ENCODE peak calls at places on chromosome 22, in four cellular contexts. Z is GM12878, G is HepG2, B is WTC11. X is an unnamed sample.

GRCh38 chr22:33677536-33677935 is 242.7 kb downstream of the LARGE1 start:
- DNase-seq in Z (no peak), G (no peak), B (no peak), X (no peak)

GRCh38 chr22:37777122-37777687 is 30.5 kb upstream of the GCAT start:
- DNase-seq in Z (peak), G (peak), B (no peak), X (peak)

GRCh38 chr22:41943661-41944209 is 3.2 kb downstream of the CENPM start:
- DNase-seq in Z (no peak), G (no peak), B (no peak), X (no peak)

GRCh38 chr22:19407649-19408606 is 23.6 kb downstream of the HIRA start:
- DNase-seq in Z (no peak), G (no peak), B (no peak), X (peak)

GRCh38 chr22:50001388-50002231 is 11.0 kb downstream of the IL17REL start:
- DNase-seq in Z (no peak), G (no peak), B (no peak), X (peak)

GRCh38 chr22:38026130-38027111 is 30.8 kb upstream of the PICK1 start:
- DNase-seq in Z (no peak), G (no peak), B (no peak), X (no peak)

GRCh38 chr22:24359452-24360120 is 67.8 kb upstream of the ADORA2A start:
- DNase-seq in Z (no peak), G (peak), B (no peak), X (no peak)

GRCh38 chr22:20146777-20147176 is 4.1 kb downstream of the CCDC188 start:
- DNase-seq in Z (no peak), G (no peak), B (no peak), X (no peak)

GRCh38 chr22:48366591-48366990 is 1461.1 kb downstream of the BRD1 start:
- DNase-seq in Z (no peak), G (no peak), B (no peak), X (no peak)

GRCh38 chr22:25749420-25750169 is 7.6 kb downstream of the MYO18B start:
- DNase-seq in Z (peak), G (no peak), B (no peak), X (peak)

GRCh38 chr22:19963863-19964642 is 22.4 kb upstream of the TXNRD2 start:
- DNase-seq in Z (no peak), G (no peak), B (no peak), X (no peak)

GRCh38 chr22:49657275-49657973 is 170.2 kb downstream of the BRD1 start:
- DNase-seq in Z (peak), G (no peak), B (no peak), X (peak)

GRCh38 chr22:42994917-42995562 is 19.9 kb downstream of the PACSIN2 start:
- DNase-seq in Z (peak), G (peak), B (no peak), X (no peak)

GRCh38 chr22:46600397-46600796 is 19.8 kb upstream of the GRAMD4 start:
- DNase-seq in Z (no peak), G (no peak), B (no peak), X (no peak)

GRCh38 chr22:37199839-37200161 is 11.8 kb upstream of the C1QTNF6 start:
- DNase-seq in Z (no peak), G (peak), B (no peak), X (no peak)

GRCh38 chr22:48700566-48701295 is 1126.9 kb downstream of the BRD1 start:
- DNase-seq in Z (no peak), G (peak), B (no peak), X (no peak)

GRCh38 chr22:49564666-49565515 is 262.8 kb downstream of the BRD1 start:
- DNase-seq in Z (no peak), G (no peak), B (no peak), X (no peak)

GRCh38 chr22:19488884-19489843 is 9.4 kb downstream of the CDC45 start:
- DNase-seq in Z (no peak), G (no peak), B (no peak), X (no peak)

GRCh38 chr22:47375621-47376321 is 613.3 kb downstream of the TBC1D22A start:
- DNase-seq in Z (no peak), G (no peak), B (no peak), X (no peak)

GRCh38 chr22:37186228-37186996 is 1.6 kb downstream of the C1QTNF6 start:
- DNase-seq in Z (peak), G (peak), B (no peak), X (peak)

GRCh38 chr22:50674606-50675552 is 2.3 kb downstream of the SHANK3 start:
- DNase-seq in Z (no peak), G (peak), B (peak), X (peak)

GRCh38 chr22:20427104-20427944 is 10.3 kb downstream of the SCARF2 start:
- DNase-seq in Z (no peak), G (no peak), B (no peak), X (no peak)

GRCh38 chr22:19062139-19062789 is 59.9 kb downstream of the DGCR2 start:
- DNase-seq in Z (no peak), G (no peak), B (no peak), X (no peak)

GRCh38 chr22:40383905-40384304 is 13.5 kb downstream of the SGSM3 start:
- DNase-seq in Z (no peak), G (no peak), B (no peak), X (no peak)

DNA sequence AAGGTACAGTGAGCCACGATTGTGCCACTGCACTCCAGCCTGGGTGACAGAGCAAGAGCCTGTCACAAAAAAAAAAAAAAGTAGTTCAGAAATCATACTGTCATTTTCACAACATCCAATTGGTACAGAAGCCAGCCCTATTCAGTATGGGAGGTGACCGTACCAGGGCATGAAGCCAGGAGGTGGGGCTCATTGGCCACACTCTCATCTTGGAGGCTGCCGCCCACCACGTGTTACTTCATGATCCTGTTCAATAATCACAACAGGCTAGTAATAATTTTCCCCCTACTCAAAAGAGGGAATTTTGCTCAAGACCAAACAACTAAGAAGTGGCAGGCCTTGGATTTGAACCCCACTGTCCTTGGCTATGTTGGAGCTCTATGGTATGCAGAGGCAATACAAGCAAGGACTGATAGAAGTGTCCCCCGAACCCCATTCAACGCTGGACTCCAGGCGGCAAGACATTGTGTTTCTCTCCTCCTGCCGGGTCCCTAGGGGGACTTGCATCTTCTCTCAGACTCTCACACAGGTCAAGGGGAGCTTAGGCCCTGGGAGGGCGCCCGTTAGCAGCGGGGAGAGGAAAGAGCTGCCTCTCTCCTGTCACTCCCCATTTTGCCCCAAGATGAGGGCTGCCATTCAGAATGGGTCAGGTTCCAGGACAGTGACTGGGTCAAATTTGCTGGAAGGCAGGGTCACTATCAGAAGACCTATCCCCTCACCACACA is 40.2 kb upstream of the EMID1 start:
- DNase-seq in Z (no peak), G (no peak), B (no peak), X (no peak)
- TF ChIP-seq NR2C2 in Z (no peak), G (no peak), B (no peak), X (no peak)

GRCh38 chr22:27110985-27111451 is 453.6 kb downstream of the MIAT start:
- DNase-seq in Z (no peak), G (peak), B (no peak), X (no peak)
- TF ChIP-seq NR2C2 in Z (no peak), G (no peak), B (no peak), X (no peak)

GRCh38 chr22:31192513-31192912 is 19.6 kb upstream of the LIMK2 start:
- DNase-seq in Z (no peak), G (no peak), B (no peak), X (no peak)

GRCh38 chr22:31187627-31188026 is 24.5 kb upstream of the LIMK2 start:
- DNase-seq in Z (no peak), G (no peak), B (no peak), X (no peak)

DNA sequence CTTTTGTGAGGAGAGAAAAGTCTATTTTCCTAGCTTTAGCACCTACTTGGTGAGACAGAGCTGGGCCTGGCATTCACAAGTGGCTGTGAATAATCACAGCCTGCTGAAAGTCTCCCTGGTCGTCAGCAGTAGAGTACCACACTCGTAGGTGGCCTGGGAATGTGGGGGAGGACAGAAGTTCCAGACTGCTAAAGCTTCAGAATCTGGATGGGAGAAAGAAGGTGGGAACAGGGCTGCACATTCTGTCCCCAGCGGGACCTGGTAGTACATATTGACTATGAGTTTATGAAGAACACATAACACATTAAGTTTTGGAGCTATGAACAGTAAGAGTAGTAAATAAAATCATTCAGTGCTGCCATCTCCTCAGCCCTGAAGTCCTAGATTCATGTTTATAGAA is 19.0 kb upstream of the LIMK2 start:
- DNase-seq in Z (no peak), G (no peak), B (no peak), X (no peak)
- TF ChIP-seq NR2C2 in Z (no peak), G (no peak), B (no peak), X (no peak)

DNA sequence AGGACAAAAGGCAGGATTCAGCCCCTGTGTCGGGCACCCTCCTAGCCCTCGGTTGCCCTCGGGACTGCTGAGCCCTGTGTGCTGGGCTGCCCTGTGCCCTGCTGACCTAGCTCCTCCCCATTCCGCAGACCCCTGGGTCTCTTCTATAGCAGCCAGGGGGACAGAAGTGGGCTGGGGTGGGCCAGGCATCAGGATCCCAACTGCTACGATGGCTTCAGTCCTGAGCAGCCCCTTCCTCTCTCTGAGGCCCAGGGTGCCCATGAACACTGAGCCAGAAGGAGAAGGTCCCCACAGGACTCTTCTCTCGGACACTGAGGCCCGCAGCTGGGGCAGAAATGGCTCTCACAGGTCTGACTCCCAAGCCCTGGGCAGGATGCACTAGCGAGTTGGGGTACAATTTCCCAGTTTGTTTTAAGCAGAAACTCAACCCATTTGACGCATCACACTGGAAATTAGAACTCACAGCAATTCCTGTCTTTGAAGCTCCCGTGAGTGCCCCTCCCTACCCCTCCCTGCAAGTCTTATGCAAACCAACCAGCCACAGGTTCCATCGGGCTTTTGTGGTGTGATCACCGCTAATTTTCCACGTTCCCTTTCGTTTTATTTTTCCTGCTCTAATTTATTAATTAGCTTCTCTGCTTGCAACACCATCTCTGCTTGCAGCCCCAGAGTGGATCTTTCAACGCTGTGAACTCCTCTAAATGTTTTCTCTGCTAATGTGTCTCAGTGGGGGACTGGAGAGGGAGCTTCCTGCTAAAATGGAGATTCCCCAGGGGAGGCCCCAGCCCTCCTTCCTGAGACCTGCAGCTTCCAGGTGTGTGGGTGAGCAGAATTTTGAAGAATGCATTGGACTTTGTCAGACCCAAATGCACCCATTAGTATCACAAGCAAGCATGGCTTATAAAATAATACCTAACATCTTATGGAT is 56.7 kb downstream of the PHF21B start:
- DNase-seq in Z (no peak), G (no peak), B (no peak), X (no peak)
- TF ChIP-seq NR2C2 in Z (no peak), G (no peak), B (no peak), X (no peak)

X was measured in K562.